ENCODE peak calls at places on chromosomes 7 and 10, in five cellular contexts. One of them, this sample, is unnamed.

GRCh38 chr7:98613601-98614425 is 3.3 kb upstream of the NPTX2 start:
- DNase-seq in amniotic stem cell: no peak
- DNase-seq in CD8-positive, alpha-beta T cell: no peak
- DNase-seq in RWPE1: no peak
- DNase-seq in stimulated activated CD8-positive, alpha-beta memory T cell treated with anti-CD3 and anti-CD28 coated beads, Interleukin-15, amount 100 ng/mL, for 24 hours: no peak
- DNase-seq in this sample: peak; percentile 59

GRCh38 chr7:125363873-125364272 is 434.2 kb upstream of the POT1 start:
- DNase-seq in stimulated activated CD8-positive, alpha-beta memory T cell treated with anti-CD3 and anti-CD28 coated beads, Interleukin-15, amount 100 ng/mL, for 24 hours: no peak
- DNase-seq in RWPE1: no peak
- DNase-seq in CD8-positive, alpha-beta T cell: no peak
- DNase-seq in amniotic stem cell: no peak
- DNase-seq in this sample: no peak

GRCh38 chr10:129761166-129761565 is 202.9 kb downstream of the EBF3 start:
- DNase-seq in RWPE1: no peak
- DNase-seq in stimulated activated CD8-positive, alpha-beta memory T cell treated with anti-CD3 and anti-CD28 coated beads, Interleukin-15, amount 100 ng/mL, for 24 hours: no peak
- DNase-seq in CD8-positive, alpha-beta T cell: no peak
- DNase-seq in amniotic stem cell: no peak
- DNase-seq in this sample: no peak

GRCh38 chr7:104933433-104934074 is 80.5 kb upstream of the KMT2E start:
- DNase-seq in CD8-positive, alpha-beta T cell: no peak
- DNase-seq in stimulated activated CD8-positive, alpha-beta memory T cell treated with anti-CD3 and anti-CD28 coated beads, Interleukin-15, amount 100 ng/mL, for 24 hours: no peak
- DNase-seq in amniotic stem cell: no peak
- DNase-seq in RWPE1: no peak
- DNase-seq in this sample: no peak

GRCh38 chr7:92417913-92418312 is 29.4 kb upstream of the GATAD1 start:
- DNase-seq in amniotic stem cell: no peak
- DNase-seq in stimulated activated CD8-positive, alpha-beta memory T cell treated with anti-CD3 and anti-CD28 coated beads, Interleukin-15, amount 100 ng/mL, for 24 hours: no peak
- DNase-seq in RWPE1: no peak
- DNase-seq in CD8-positive, alpha-beta T cell: no peak
- DNase-seq in this sample: no peak

GRCh38 chr7:22582860-22583640 is 83.1 kb upstream of the STEAP1B start:
- DNase-seq in CD8-positive, alpha-beta T cell: no peak
- DNase-seq in amniotic stem cell: no peak
- DNase-seq in stimulated activated CD8-positive, alpha-beta memory T cell treated with anti-CD3 and anti-CD28 coated beads, Interleukin-15, amount 100 ng/mL, for 24 hours: no peak
- DNase-seq in RWPE1: peak; percentile 88
- DNase-seq in this sample: peak; percentile 94

GRCh38 chr7:157464971-157465481 is 128.2 kb downstream of the DNAJB6 start:
- DNase-seq in RWPE1: no peak
- DNase-seq in CD8-positive, alpha-beta T cell: no peak
- DNase-seq in amniotic stem cell: no peak
- DNase-seq in stimulated activated CD8-positive, alpha-beta memory T cell treated with anti-CD3 and anti-CD28 coated beads, Interleukin-15, amount 100 ng/mL, for 24 hours: no peak
- DNase-seq in this sample: no peak

GRCh38 chr10:61860964-61861758 is 40.3 kb upstream of the ARID5B start:
- DNase-seq in stimulated activated CD8-positive, alpha-beta memory T cell treated with anti-CD3 and anti-CD28 coated beads, Interleukin-15, amount 100 ng/mL, for 24 hours: no peak
- DNase-seq in RWPE1: no peak
- DNase-seq in amniotic stem cell: no peak
- DNase-seq in CD8-positive, alpha-beta T cell: no peak
- DNase-seq in this sample: no peak

GRCh38 chr7:24982917-24983316 is 2.9 kb upstream of the OSBPL3 start:
- DNase-seq in RWPE1: no peak
- DNase-seq in amniotic stem cell: no peak
- DNase-seq in CD8-positive, alpha-beta T cell: no peak
- DNase-seq in stimulated activated CD8-positive, alpha-beta memory T cell treated with anti-CD3 and anti-CD28 coated beads, Interleukin-15, amount 100 ng/mL, for 24 hours: no peak
- DNase-seq in this sample: no peak

GRCh38 chr10:86376403-86376802 is 9.8 kb upstream of the GRID1 start:
- DNase-seq in CD8-positive, alpha-beta T cell: no peak
- DNase-seq in amniotic stem cell: no peak
- DNase-seq in stimulated activated CD8-positive, alpha-beta memory T cell treated with anti-CD3 and anti-CD28 coated beads, Interleukin-15, amount 100 ng/mL, for 24 hours: no peak
- DNase-seq in RWPE1: no peak
- DNase-seq in this sample: no peak

GRCh38 chr10:132810807-132811700 is 25.1 kb upstream of the NKX6-2 start:
- DNase-seq in stimulated activated CD8-positive, alpha-beta memory T cell treated with anti-CD3 and anti-CD28 coated beads, Interleukin-15, amount 100 ng/mL, for 24 hours: no peak
- DNase-seq in CD8-positive, alpha-beta T cell: no peak
- DNase-seq in RWPE1: no peak
- DNase-seq in amniotic stem cell: no peak
- DNase-seq in this sample: no peak

GRCh38 chr7:46515844-46516590 is 594.9 kb upstream of the IGFBP3 start:
- DNase-seq in amniotic stem cell: no peak
- DNase-seq in CD8-positive, alpha-beta T cell: no peak
- DNase-seq in stimulated activated CD8-positive, alpha-beta memory T cell treated with anti-CD3 and anti-CD28 coated beads, Interleukin-15, amount 100 ng/mL, for 24 hours: no peak
- DNase-seq in RWPE1: no peak
- DNase-seq in this sample: peak; percentile 90

GRCh38 chr7:118152149-118152548 is 31.8 kb upstream of the LSM8 start:
- DNase-seq in RWPE1: no peak
- DNase-seq in CD8-positive, alpha-beta T cell: no peak
- DNase-seq in stimulated activated CD8-positive, alpha-beta memory T cell treated with anti-CD3 and anti-CD28 coated beads, Interleukin-15, amount 100 ng/mL, for 24 hours: no peak
- DNase-seq in amniotic stem cell: no peak
- DNase-seq in this sample: no peak

GRCh38 chr10:7407368-7408002 is 3.3 kb downstream of the SFMBT2 start:
- DNase-seq in CD8-positive, alpha-beta T cell: no peak
- DNase-seq in stimulated activated CD8-positive, alpha-beta memory T cell treated with anti-CD3 and anti-CD28 coated beads, Interleukin-15, amount 100 ng/mL, for 24 hours: no peak
- DNase-seq in RWPE1: no peak
- DNase-seq in amniotic stem cell: no peak
- DNase-seq in this sample: no peak

GRCh38 chr10:113856563-113856962 is 2.1 kb downstream of the NHLRC2 start:
- DNase-seq in stimulated activated CD8-positive, alpha-beta memory T cell treated with anti-CD3 and anti-CD28 coated beads, Interleukin-15, amount 100 ng/mL, for 24 hours: no peak
- DNase-seq in amniotic stem cell: no peak
- DNase-seq in RWPE1: no peak
- DNase-seq in CD8-positive, alpha-beta T cell: no peak
- DNase-seq in this sample: no peak

GRCh38 chr7:20804376-20804775 is 17.7 kb upstream of the SP8 start:
- DNase-seq in CD8-positive, alpha-beta T cell: no peak
- DNase-seq in amniotic stem cell: no peak
- DNase-seq in stimulated activated CD8-positive, alpha-beta memory T cell treated with anti-CD3 and anti-CD28 coated beads, Interleukin-15, amount 100 ng/mL, for 24 hours: no peak
- DNase-seq in RWPE1: no peak
- DNase-seq in this sample: no peak

GRCh38 chr7:80095545-80095944 is 39.1 kb upstream of the GNAI1 start:
- DNase-seq in amniotic stem cell: no peak
- DNase-seq in CD8-positive, alpha-beta T cell: no peak
- DNase-seq in stimulated activated CD8-positive, alpha-beta memory T cell treated with anti-CD3 and anti-CD28 coated beads, Interleukin-15, amount 100 ng/mL, for 24 hours: no peak
- DNase-seq in RWPE1: no peak
- DNase-seq in this sample: no peak

GRCh38 chr10:90652519-90652918 is 205.3 kb downstream of the HTR7 start:
- DNase-seq in CD8-positive, alpha-beta T cell: no peak
- DNase-seq in amniotic stem cell: no peak
- DNase-seq in RWPE1: peak; percentile 24
- DNase-seq in stimulated activated CD8-positive, alpha-beta memory T cell treated with anti-CD3 and anti-CD28 coated beads, Interleukin-15, amount 100 ng/mL, for 24 hours: no peak
- DNase-seq in this sample: peak; percentile 17

GRCh38 chr10:110757563-110757962 is 113.4 kb downstream of the RBM20 start:
- DNase-seq in RWPE1: no peak
- DNase-seq in CD8-positive, alpha-beta T cell: no peak
- DNase-seq in amniotic stem cell: no peak
- DNase-seq in stimulated activated CD8-positive, alpha-beta memory T cell treated with anti-CD3 and anti-CD28 coated beads, Interleukin-15, amount 100 ng/mL, for 24 hours: no peak
- DNase-seq in this sample: no peak

GRCh38 chr10:102068216-102068615 is 3.1 kb downstream of the HPS6 start:
- DNase-seq in stimulated activated CD8-positive, alpha-beta memory T cell treated with anti-CD3 and anti-CD28 coated beads, Interleukin-15, amount 100 ng/mL, for 24 hours: no peak
- DNase-seq in CD8-positive, alpha-beta T cell: no peak
- DNase-seq in amniotic stem cell: no peak
- DNase-seq in RWPE1: no peak
- DNase-seq in this sample: no peak

GRCh38 chr7:12089951-12090756 is 120.9 kb upstream of the TMEM106B start:
- DNase-seq in RWPE1: no peak
- DNase-seq in CD8-positive, alpha-beta T cell: no peak
- DNase-seq in amniotic stem cell: no peak
- DNase-seq in stimulated activated CD8-positive, alpha-beta memory T cell treated with anti-CD3 and anti-CD28 coated beads, Interleukin-15, amount 100 ng/mL, for 24 hours: no peak
- DNase-seq in this sample: no peak